ENCODE peak calls at places on chromosomes 7 and 10, in eight cellular contexts. I is CD8-positive, alpha-beta T cell; Y is IMR-90; P is CD8-positive, alpha-beta memory T cell; D is Peyer's patch; X is hepatocyte; V is GM23248; S is aorta. H is an unnamed sample. For H3K36me3, the result is how much of the 10 kb centered on the place peaks cover.

GRCh38 chr10:116840389-116841075 is 8.8 kb upstream of the ENO4 start:
- DNase-seq in I (no peak), Y (no peak), V (no peak), S (no peak), X (no peak), D (no peak), P (no peak), H (no peak)

GRCh38 chr10:70176441-70176840 is 6.1 kb upstream of the SAR1A start:
- DNase-seq in S (no peak), X (no peak), D (no peak), I (no peak), V (peak), Y (peak), P (no peak), H (peak)

GRCh38 chr10:35392482-35393230 is 56.3 kb downstream of the CCNY start:
- DNase-seq in P (no peak), Y (no peak), D (no peak), V (no peak), X (no peak), S (no peak), I (no peak), H (no peak)

GRCh38 chr10:50593523-50593922 is 30.2 kb downstream of the SGMS1 start:
- DNase-seq in X (no peak), P (no peak), V (peak), Y (peak), S (no peak), D (no peak), I (no peak), H (no peak)

GRCh38 chr7:315516-316265 is 25.7 kb downstream of the FOXL3 start:
- DNase-seq in P (peak), S (peak), D (no peak), X (no peak), I (no peak), V (no peak), Y (no peak), H (no peak)

GRCh38 chr10:49369216-49370162 is 26.4 kb downstream of the DRGX start:
- DNase-seq in V (no peak), X (no peak), S (no peak), D (no peak), I (no peak), Y (no peak), P (no peak), H (no peak)

GRCh38 chr7:12458520-12459131 is 55.0 kb upstream of the VWDE start:
- DNase-seq in D (no peak), Y (peak), V (peak), X (peak), S (no peak), I (no peak), P (no peak), H (peak)

GRCh38 chr7:87933605-87933952 is 472 bp upstream of the ADAM22 start:
- DNase-seq in X (no peak), P (no peak), Y (no peak), S (no peak), D (no peak), V (no peak), I (no peak), H (no peak)

GRCh38 chr10:76195990-76196389 is 764.6 kb downstream of the LRMDA start:
- DNase-seq in X (no peak), D (no peak), P (no peak), S (no peak), I (no peak), Y (peak), V (peak), H (no peak)

GRCh38 chr7:86999737-87000136 is 59.7 kb downstream of the ELAPOR2 start:
- DNase-seq in X (no peak), P (no peak), Y (no peak), V (no peak), I (no peak), S (no peak), D (no peak), H (no peak)

GRCh38 chr10:79148452-79149344 is 79.9 kb downstream of the ZMIZ1 start:
- DNase-seq in I (no peak), D (peak), X (peak), S (peak), V (peak), Y (peak), P (no peak), H (peak)

GRCh38 chr7:102106625-102107024 is 180.0 kb upstream of the SH2B2 start:
- DNase-seq in D (no peak), V (peak), I (no peak), S (peak), X (no peak), P (no peak), Y (no peak), H (no peak)

GRCh38 chr7:135938563-135938962 is 38.6 kb downstream of the MTPN start:
- DNase-seq in V (no peak), Y (no peak), P (no peak), I (no peak), X (no peak), D (no peak), S (no peak), H (no peak)

GRCh38 chr7:105877736-105878135 is 1.3 kb upstream of the ATXN7L1 start:
- DNase-seq in Y (no peak), I (no peak), V (peak), P (no peak), D (no peak), S (no peak), X (no peak), H (no peak)

GRCh38 chr10:46514899-46515298 is 41.6 kb downstream of the GPRIN2 start:
- DNase-seq in I (no peak), Y (no peak), V (no peak), X (no peak), P (peak), S (no peak), D (peak), H (no peak)

GRCh38 chr10:11610151-11610854 is 1.1 kb downstream of the USP6NL start:
- DNase-seq in Y (no peak), V (peak), X (no peak), S (no peak), D (no peak), I (no peak), P (no peak), H (peak)

GRCh38 chr10:87844837-87845623 is 18.3 kb downstream of the KLLN start:
- DNase-seq in P (no peak), Y (peak), S (no peak), D (peak), X (peak), V (peak), I (no peak), H (peak)

GRCh38 chr10:124292911-124293640 is 125.6 kb downstream of the OAT start:
- DNase-seq in X (no peak), P (no peak), I (no peak), Y (no peak), V (no peak), D (peak), S (no peak), H (no peak)

GRCh38 chr10:91034042-91034441 is 113.2 kb upstream of the ANKRD1 start:
- DNase-seq in D (no peak), X (no peak), I (peak), P (peak), Y (no peak), S (no peak), V (no peak), H (no peak)

GRCh38 chr7:106127984-106128780 is 16.1 kb upstream of the SYPL1 start:
- DNase-seq in V (peak), X (no peak), D (no peak), Y (peak), I (no peak), S (no peak), P (no peak), H (peak)

GRCh38 chr10:24415455-24416169 is 206.7 kb downstream of the KIAA1217 start:
- DNase-seq in S (peak), I (no peak), P (no peak), X (peak), V (peak), Y (peak), D (peak), H (peak)

GRCh38 chr7:2926120-2926897 is 82.2 kb upstream of the GNA12 start:
- DNase-seq in S (peak), D (peak), P (peak), V (no peak), Y (no peak), I (no peak), X (no peak), H (no peak)

GRCh38 chr7:89042963-89043362 is 247.4 kb upstream of the TEX47 start:
- DNase-seq in X (no peak), I (no peak), V (no peak), S (no peak), Y (no peak), D (no peak), P (no peak), H (no peak)

GRCh38 chr7:44735403-44736165 is 13.1 kb upstream of the ZMIZ2 start:
- DNase-seq in I (no peak), P (peak), D (no peak), Y (peak), S (no peak), X (no peak), V (peak), H (peak)

GRCh38 chr10:85492684-85493083 is 873.9 kb downstream of the GRID1 start:
- DNase-seq in S (no peak), I (no peak), X (no peak), D (no peak), V (no peak), P (no peak), Y (no peak), H (no peak)

GRCh38 chr7:75963383-75963995 is 30.9 kb downstream of the TMEM120A start:
- DNase-seq in S (no peak), X (peak), D (no peak), I (no peak), V (no peak), P (no peak), Y (no peak), H (no peak)

GRCh38 chr7:138865843-138866242 is 67.8 kb upstream of the ATP6V0A4 start:
- DNase-seq in V (no peak), X (no peak), I (peak), S (no peak), D (no peak), P (peak), Y (no peak), H (peak)

GRCh38 chr10:60123172-60123571 is 216.8 kb upstream of the CCDC6 start:
- DNase-seq in X (no peak), P (no peak), I (no peak), V (peak), Y (peak), S (no peak), D (no peak), H (peak)

GRCh38 chr7:96303686-96304443 is 18.0 kb downstream of the SLC25A13 start:
- DNase-seq in S (no peak), I (no peak), Y (peak), X (no peak), P (no peak), V (peak), D (no peak), H (peak)

GRCh38 chr7:50631639-50632038 is 66.4 kb upstream of the DDC start:
- DNase-seq in I (no peak), P (no peak), X (no peak), S (no peak), V (no peak), D (no peak), Y (no peak), H (no peak)

GRCh38 chr10:117221156-117221711 is 19.7 kb upstream of the SLC18A2 start:
- DNase-seq in V (peak), D (no peak), Y (peak), I (no peak), X (peak), S (no peak), P (no peak), H (peak)

GRCh38 chr7:95899919-95900513 is 127.7 kb downstream of the DYNC1I1 start:
- DNase-seq in I (no peak), V (no peak), Y (no peak), S (no peak), D (no peak), P (no peak), X (no peak), H (no peak)

GRCh38 chr10:86654411-86655172 is at the start of gene OPN4:
- DNase-seq in D (peak), X (no peak), S (peak), I (no peak), V (no peak), P (peak), Y (peak), H (no peak)

GRCh38 chr10:12484945-12485805 is 135.8 kb downstream of the CAMK1D start:
- DNase-seq in V (no peak), D (peak), X (no peak), Y (no peak), P (no peak), I (peak), S (peak), H (no peak)

GRCh38 chr10:16894834-16895233 is 77.6 kb upstream of the RSU1 start:
- DNase-seq in V (no peak), P (no peak), D (no peak), I (no peak), Y (no peak), S (no peak), X (no peak), H (no peak)

GRCh38 chr10:49361735-49362568 is 33.9 kb downstream of the DRGX start:
- DNase-seq in S (no peak), Y (no peak), V (no peak), I (no peak), X (no peak), P (no peak), D (no peak), H (no peak)

DNA sequence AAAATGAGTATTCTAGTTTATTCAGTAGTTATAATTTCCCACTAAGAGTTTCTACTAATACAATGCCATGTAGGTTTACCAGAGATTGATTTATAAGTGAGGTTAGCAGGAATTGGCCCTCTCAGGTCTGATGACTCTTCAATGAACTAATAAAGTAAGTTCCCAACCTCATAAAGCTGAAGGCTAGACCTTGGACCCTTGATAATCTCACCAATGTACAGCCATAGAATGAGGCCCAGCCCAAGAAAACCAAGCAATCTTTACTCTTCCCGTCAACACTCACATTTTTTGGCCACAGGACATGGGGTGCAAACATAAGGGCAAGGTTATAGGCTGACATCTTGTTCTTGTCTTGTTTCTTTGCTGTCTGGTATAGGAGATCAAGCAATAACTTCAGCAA is 33.3 kb downstream of the ARHGAP19 start:
- DNase-seq in V (no peak), D (peak), S (no peak), X (peak), P (no peak), I (no peak), Y (no peak), H (no peak)
- H3K36me3 ChIP-seq in V (under half), D (under half), S (under half), X (under half), P (under half), I (under half), Y (under half), H (under half)

DNA sequence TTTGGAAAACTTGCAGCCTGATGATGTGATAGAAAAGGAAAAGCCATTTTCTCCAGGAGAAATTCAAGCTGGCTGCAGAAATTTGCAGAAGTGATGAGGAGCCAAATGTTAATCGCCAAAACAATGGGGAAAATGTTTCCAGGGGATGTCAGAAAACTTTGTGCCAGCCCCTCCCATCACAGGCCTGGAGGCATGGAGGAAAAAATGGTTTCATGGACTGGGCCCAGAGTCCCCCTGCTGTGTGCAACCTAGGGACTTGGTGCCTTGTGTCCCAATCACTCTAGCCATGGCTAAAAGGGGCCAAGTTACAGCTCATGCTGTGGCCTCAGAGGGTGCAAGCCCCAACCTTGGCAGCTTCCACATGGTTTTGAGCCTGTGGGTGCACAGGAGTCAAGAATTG is 41.0 kb downstream of the ADD3 start:
- DNase-seq in X (no peak), S (no peak), Y (no peak), I (no peak), D (no peak), V (no peak), P (no peak), H (no peak)
- H3K36me3 ChIP-seq in X (under half), S (under half), Y (under half), I (under half), D (under half), V (under half), P (under half), H (under half)

DNA sequence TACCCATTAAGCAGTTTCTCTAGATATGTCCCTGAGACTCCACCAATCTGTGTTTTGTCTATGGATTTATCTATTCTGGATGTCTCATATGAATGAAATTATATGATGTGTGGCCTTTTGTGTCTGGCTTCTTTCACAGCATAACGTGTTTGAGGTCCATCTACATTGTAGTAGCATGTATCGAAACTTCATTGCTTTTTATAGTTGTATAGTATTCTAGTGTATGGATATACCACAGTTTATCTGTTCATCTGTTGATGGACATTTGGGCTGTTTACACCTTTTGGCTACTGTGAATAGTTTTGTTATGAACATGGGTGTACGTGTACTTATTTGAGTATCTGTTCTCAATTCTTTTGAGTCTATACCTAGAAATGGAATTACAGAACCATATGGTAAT is 9.6 kb downstream of the KAT6B start:
- DNase-seq in Y (no peak), D (no peak), P (no peak), V (no peak), I (no peak), X (no peak), S (no peak), H (no peak)
- H3K36me3 ChIP-seq in Y (under half), D (under half), P (under half), V (under half), I (under half), X (under half), S (under half), H (under half)

GRCh38 chr7:149624419-149625338 is 127.1 kb upstream of the ZNF746 start:
- DNase-seq in I (peak), X (peak), P (peak), Y (peak), S (peak), D (peak), V (peak), H (peak)
- H3K36me3 ChIP-seq in I (under half), X (under half), P (under half), Y (under half), S (under half), D (under half), V (under half), H (under half)

DNA sequence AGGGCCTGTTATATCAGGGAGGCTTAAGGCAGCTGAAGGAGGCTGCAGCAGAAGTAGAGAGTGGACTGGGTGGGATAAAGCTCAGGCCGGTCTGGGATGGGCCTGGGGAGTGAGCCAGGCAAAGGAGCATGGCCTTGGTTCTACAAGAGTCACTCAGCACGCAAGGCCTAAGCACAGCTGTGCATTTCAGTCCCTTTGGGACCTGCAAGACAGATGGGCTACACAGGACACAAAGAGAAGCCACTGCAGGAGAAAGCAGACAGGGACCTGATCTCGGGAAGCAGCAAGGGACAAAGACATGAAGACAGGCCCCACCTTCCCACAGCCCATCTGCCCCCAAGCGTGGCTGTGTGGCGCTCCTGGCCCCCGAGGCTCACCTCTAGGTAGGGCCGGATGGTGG is 29.4 kb downstream of the RRP12 start:
- DNase-seq in Y (no peak), S (no peak), X (no peak), V (no peak), I (no peak), D (no peak), P (no peak), H (no peak)
- H3K36me3 ChIP-seq in Y (half or more), S (under half), X (under half), V (under half), I (under half), D (half or more), P (under half), H (under half)

DNA sequence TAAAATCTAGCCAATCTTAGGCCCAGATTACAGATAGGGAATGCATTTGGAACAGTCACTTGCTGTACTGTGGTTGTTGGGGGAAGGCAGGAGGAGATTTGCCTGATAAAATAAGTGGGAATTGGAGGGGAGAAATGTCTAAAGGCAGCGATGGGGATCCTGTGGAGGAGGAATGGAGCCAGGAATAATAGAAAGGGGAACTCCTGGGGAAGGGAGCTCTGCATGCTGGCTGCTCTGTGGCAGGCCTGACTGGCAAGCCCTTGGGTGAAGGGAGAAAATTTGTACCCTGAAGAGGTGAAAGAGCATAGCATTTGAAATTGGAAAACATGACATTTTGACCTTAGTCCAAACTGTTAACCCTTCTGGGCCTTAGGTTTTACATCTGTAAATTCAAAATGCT is 13.7 kb downstream of the MMP21 start:
- DNase-seq in D (no peak), V (no peak), P (no peak), S (no peak), Y (no peak), X (no peak), I (no peak), H (no peak)
- H3K36me3 ChIP-seq in D (half or more), V (under half), P (under half), S (under half), Y (under half), X (under half), I (under half), H (under half)

H was measured in bronchial epithelial cell.